ENCODE peak calls at places on chromosome 1, in nine cellular contexts. V, U, L, B, P, Q, H, M and C are unnamed samples.

GRCh38 chr1:56190975-56191768 is 388.2 kb downstream of the PLPP3 start:
- DNase-seq in V (peak), U (no peak), L (no peak), B (no peak), P (no peak), Q (no peak), H (no peak), M (no peak), C (no peak)

GRCh38 chr1:82604524-82604923 is 803.8 kb downstream of the ADGRL2 start:
- DNase-seq in V (no peak), U (no peak), L (no peak), B (no peak), P (no peak), Q (no peak), H (no peak), M (no peak), C (no peak)

GRCh38 chr1:154276797-154277196 is 4.4 kb downstream of the HAX1 start:
- DNase-seq in V (peak), U (no peak), L (no peak), B (no peak), P (no peak), Q (no peak), H (no peak), M (no peak), C (no peak)

GRCh38 chr1:168045311-168045710 is 91.4 kb downstream of the GPR161 start:
- DNase-seq in V (no peak), U (no peak), L (no peak), B (no peak), P (no peak), Q (no peak), H (no peak), M (no peak), C (no peak)

GRCh38 chr1:112826217-112826944 is 111.2 kb upstream of the PPM1J start:
- DNase-seq in V (no peak), U (no peak), L (no peak), B (no peak), P (no peak), Q (no peak), H (no peak), M (no peak), C (no peak)

GRCh38 chr1:9766759-9767442 is 56.9 kb downstream of the CLSTN1 start:
- DNase-seq in V (peak), U (peak), L (peak), B (peak), P (no peak), Q (no peak), H (no peak), M (no peak), C (no peak)

GRCh38 chr1:6239950-6240768 is 3.8 kb upstream of the HES3 start:
- DNase-seq in V (peak), U (no peak), L (no peak), B (no peak), P (no peak), Q (no peak), H (no peak), M (no peak), C (no peak)

GRCh38 chr1:31752952-31753351 is 11.2 kb downstream of the ADGRB2 start:
- DNase-seq in V (no peak), U (peak), L (no peak), B (no peak), P (no peak), Q (no peak), H (no peak), M (no peak), C (no peak)

GRCh38 chr1:227731241-227731677 is 3.8 kb downstream of the JMJD4 start:
- DNase-seq in V (no peak), U (no peak), L (peak), B (no peak), P (no peak), Q (no peak), H (no peak), M (no peak), C (peak)

GRCh38 chr1:173195596-173196088 is 11.5 kb downstream of the TNFSF4 start:
- DNase-seq in V (no peak), U (no peak), L (no peak), B (no peak), P (no peak), Q (no peak), H (no peak), M (peak), C (no peak)

GRCh38 chr1:209411491-209411929 is 172.0 kb upstream of the CAMK1G start:
- DNase-seq in V (peak), U (peak), L (no peak), B (peak), P (no peak), Q (no peak), H (no peak), M (no peak), C (peak)

GRCh38 chr1:178385662-178386061 is 111.1 kb downstream of the CLEC20A start:
- DNase-seq in V (no peak), U (no peak), L (no peak), B (no peak), P (no peak), Q (no peak), H (no peak), M (no peak), C (no peak)

GRCh38 chr1:162391790-162392563 is 10.4 kb downstream of the C1orf226 start:
- DNase-seq in V (peak), U (peak), L (peak), B (peak), P (no peak), Q (no peak), H (peak), M (no peak), C (peak)